ENCODE peak calls at places on chromosomes 2 and 18, in ten cellular contexts. Y, E, F, U, R, C, B, H, W and D are unnamed samples.
A peak's percentile ranks its signal among the peaks of the same experiment; 100 is the strongest.

GRCh38 chr2:221100467-221101089 is 471.5 kb downstream of the EPHA4 start:
- DNase-seq in B (no peak), W (no peak), F (no peak), H (no peak), Y (no peak), C (peak; percentile 31), U (no peak), R (no peak), E (no peak), D (no peak)

GRCh38 chr2:203650860-203651613 is 55.4 kb upstream of the CD28 start:
- DNase-seq in H (no peak), C (peak; percentile 75), U (no peak), W (peak; percentile 80), E (no peak), Y (no peak), F (peak; percentile 42), B (peak; percentile 81), R (no peak), D (no peak)

GRCh38 chr2:77484026-77484425 is 38.1 kb downstream of the LRRTM4 start:
- DNase-seq in W (no peak), Y (no peak), E (no peak), C (no peak), B (no peak), H (no peak), R (no peak), U (no peak), F (no peak), D (no peak)

GRCh38 chr2:191678437-191679110 is 638 bp downstream of the NABP1 start:
- DNase-seq in E (no peak), U (peak; percentile 53), B (no peak), Y (peak; percentile 52), C (no peak), W (peak; percentile 53), H (peak; percentile 43), R (peak; percentile 55), F (peak; percentile 80), D (no peak)

GRCh38 chr2:150513647-150514046 is 26.2 kb upstream of the RND3 start:
- DNase-seq in E (no peak), C (no peak), W (no peak), B (peak; percentile 55), Y (no peak), U (no peak), F (no peak), R (no peak), H (no peak), D (no peak)

GRCh38 chr18:63236990-63237389 is 82.6 kb downstream of the BCL2 start:
- DNase-seq in Y (peak; percentile 62), U (peak; percentile 45), H (no peak), B (no peak), C (no peak), E (no peak), F (no peak), R (no peak), W (no peak), D (no peak)

GRCh38 chr2:17571681-17572080 is 31.2 kb downstream of the VSNL1 start:
- DNase-seq in U (no peak), C (no peak), B (no peak), H (no peak), Y (no peak), F (no peak), W (no peak), R (no peak), E (no peak), D (no peak)

GRCh38 chr2:51006641-51007040 is 25.3 kb downstream of the NRXN1 start:
- DNase-seq in R (no peak), F (no peak), W (no peak), B (no peak), U (no peak), Y (no peak), H (no peak), E (no peak), C (no peak), D (no peak)

GRCh38 chr2:237319887-237320286 is 94.1 kb downstream of the COL6A3 start:
- DNase-seq in Y (no peak), W (no peak), B (peak; percentile 27), H (no peak), E (no peak), C (no peak), U (no peak), R (no peak), F (no peak), D (no peak)

GRCh38 chr2:135744761-135745314 is 3.2 kb downstream of the UBXN4 start:
- DNase-seq in U (no peak), W (peak; percentile 11), E (no peak), C (no peak), B (no peak), R (no peak), F (no peak), H (peak; percentile 7), Y (no peak), D (no peak)

GRCh38 chr2:88875749-88876148 is 184.3 kb downstream of the RPIA start:
- DNase-seq in U (no peak), R (no peak), H (no peak), Y (no peak), F (no peak), W (no peak), E (no peak), B (no peak), C (no peak), D (no peak)

GRCh38 chr2:37326285-37326684 is 1.7 kb upstream of the PRKD3 start:
- DNase-seq in B (peak; percentile 93), F (no peak), W (peak; percentile 91), H (no peak), U (peak; percentile 38), E (no peak), Y (peak; percentile 65), R (no peak), C (peak; percentile 70), D (no peak)

GRCh38 chr18:35117951-35118411 is 76.8 kb downstream of the MAPRE2 start:
- DNase-seq in R (peak; percentile 15), Y (no peak), E (no peak), H (no peak), B (peak; percentile 76), F (no peak), U (no peak), W (peak; percentile 52), C (no peak), D (no peak)

GRCh38 chr2:120293991-120294329 is 41.3 kb downstream of the RALB start:
- DNase-seq in U (no peak), W (no peak), R (no peak), C (no peak), Y (no peak), E (no peak), B (no peak), H (no peak), F (no peak), D (no peak)